ENCODE peak calls at places on chromosomes 6 and 20, in six cellular contexts. W is NB4; Z is activated CD8-positive, alpha-beta memory T cell treated with anti-CD3 and anti-CD28 coated beads for 48 hours; X is amniotic epithelial cell; C is GM13977; L is stimulated activated CD8-positive, alpha-beta memory T cell treated with anti-CD3 and anti-CD28 coated beads, Interleukin-15, amount 100 ng/mL, for 24 hours. H is an unnamed sample.

GRCh38 chr20:19889011-19889953 is 127.9 kb upstream of the NAA20 start:
- DNase-seq in W (no peak), Z (no peak), X (peak), C (no peak), L (no peak), H (no peak)

GRCh38 chr20:38247166-38247509 is 13.4 kb downstream of the KIAA1755 start:
- DNase-seq in W (no peak), Z (no peak), X (no peak), C (no peak), L (no peak), H (no peak)

GRCh38 chr20:5933802-5934436 is 16.4 kb downstream of the TRMT6 start:
- DNase-seq in W (peak), Z (no peak), X (no peak), C (peak), L (no peak), H (no peak)

GRCh38 chr6:148037496-148037895 is 305.1 kb upstream of the SASH1 start:
- DNase-seq in W (no peak), Z (no peak), X (no peak), C (no peak), L (no peak), H (no peak)

GRCh38 chr6:105510746-105511145 is 107.9 kb upstream of the PREP start:
- DNase-seq in W (no peak), Z (no peak), X (peak), C (no peak), L (no peak), H (no peak)

GRCh38 chr6:139693735-139694134 is 319.3 kb upstream of the CITED2 start:
- DNase-seq in W (no peak), Z (no peak), X (no peak), C (no peak), L (no peak), H (no peak)

GRCh38 chr6:148814082-148814790 is 67.4 kb downstream of the UST start:
- DNase-seq in W (no peak), Z (no peak), X (peak), C (no peak), L (no peak), H (no peak)

GRCh38 chr20:58117944-58118343 is 110.5 kb downstream of the ANKRD60 start:
- DNase-seq in W (no peak), Z (no peak), X (peak), C (no peak), L (no peak), H (no peak)

GRCh38 chr6:139406577-139407343 is 32.3 kb upstream of the CITED2 start:
- DNase-seq in W (no peak), Z (no peak), X (no peak), C (no peak), L (no peak), H (no peak)

GRCh38 chr20:45306431-45306982 is at the start of gene RBPJL:
- DNase-seq in W (peak), Z (no peak), X (no peak), C (peak), L (peak), H (no peak)

GRCh38 chr6:29649701-29650673 is 6.9 kb upstream of the MOG start:
- DNase-seq in W (peak), Z (peak), X (peak), C (peak), L (peak), H (peak)

GRCh38 chr6:26235240-26235730 is 129.7 kb upstream of the BTN3A2 start:
- DNase-seq in W (peak), Z (no peak), X (peak), C (no peak), L (no peak), H (no peak)

GRCh38 chr6:170516783-170517616 is 36.1 kb downstream of the PSMB1 start:
- DNase-seq in W (peak), Z (no peak), X (peak), C (peak), L (no peak), H (peak)

GRCh38 chr6:84556541-84557335 is 207.7 kb downstream of the TBX18 start:
- DNase-seq in W (no peak), Z (no peak), X (no peak), C (no peak), L (no peak), H (no peak)

GRCh38 chr20:24651171-24651972 is 181.9 kb downstream of the SYNDIG1 start:
- DNase-seq in W (peak), Z (no peak), X (peak), C (no peak), L (no peak), H (no peak)

H was measured in GOT3.